ENCODE peak calls at places on chromosomes 11 and 22, in four cellular contexts. One of them, this sample, is unnamed.

GRCh38 chr11:100706179-100706578 is 19.1 kb downstream of the ARHGAP42 start:
- DNase-seq in activated CD8-positive, alpha-beta memory T cell treated with anti-CD3 and anti-CD28 coated beads, Interleukin-2, amount 50 U/mL, for 4 hours: no peak
- DNase-seq in activated CD4-positive, alpha-beta T cell treated with anti-CD3 and anti-CD28 coated beads, Interleukin-2, amount 50 U/mL, for 1 hour: no peak
- DNase-seq in Kasumi-1: no peak
- DNase-seq in this sample: no peak

GRCh38 chr11:68146010-68146540 is 24.9 kb upstream of the CHKA start:
- DNase-seq in activated CD4-positive, alpha-beta T cell treated with anti-CD3 and anti-CD28 coated beads, Interleukin-2, amount 50 U/mL, for 1 hour: no peak
- DNase-seq in Kasumi-1: no peak
- DNase-seq in activated CD8-positive, alpha-beta memory T cell treated with anti-CD3 and anti-CD28 coated beads, Interleukin-2, amount 50 U/mL, for 4 hours: no peak
- DNase-seq in this sample: no peak

GRCh38 chr11:19259487-19260345 is 19.0 kb upstream of the E2F8 start:
- DNase-seq in Kasumi-1: peak; percentile 63
- DNase-seq in activated CD4-positive, alpha-beta T cell treated with anti-CD3 and anti-CD28 coated beads, Interleukin-2, amount 50 U/mL, for 1 hour: peak; percentile 54
- DNase-seq in activated CD8-positive, alpha-beta memory T cell treated with anti-CD3 and anti-CD28 coated beads, Interleukin-2, amount 50 U/mL, for 4 hours: peak; percentile 59
- DNase-seq in this sample: peak; percentile 69

GRCh38 chr11:56624661-56625110 is 10.0 kb upstream of the OR5M1 start:
- DNase-seq in Kasumi-1: peak; percentile 59
- DNase-seq in activated CD4-positive, alpha-beta T cell treated with anti-CD3 and anti-CD28 coated beads, Interleukin-2, amount 50 U/mL, for 1 hour: no peak
- DNase-seq in activated CD8-positive, alpha-beta memory T cell treated with anti-CD3 and anti-CD28 coated beads, Interleukin-2, amount 50 U/mL, for 4 hours: no peak
- DNase-seq in this sample: no peak

GRCh38 chr11:118883368-118884071 is at the start of gene CXCR5:
- DNase-seq in activated CD4-positive, alpha-beta T cell treated with anti-CD3 and anti-CD28 coated beads, Interleukin-2, amount 50 U/mL, for 1 hour: peak; percentile 49
- DNase-seq in activated CD8-positive, alpha-beta memory T cell treated with anti-CD3 and anti-CD28 coated beads, Interleukin-2, amount 50 U/mL, for 4 hours: no peak
- DNase-seq in Kasumi-1: no peak
- DNase-seq in this sample: peak; percentile 91

GRCh38 chr11:75767228-75767572 is 1.4 kb upstream of the DGAT2 start:
- DNase-seq in activated CD4-positive, alpha-beta T cell treated with anti-CD3 and anti-CD28 coated beads, Interleukin-2, amount 50 U/mL, for 1 hour: no peak
- DNase-seq in Kasumi-1: no peak
- DNase-seq in activated CD8-positive, alpha-beta memory T cell treated with anti-CD3 and anti-CD28 coated beads, Interleukin-2, amount 50 U/mL, for 4 hours: no peak
- DNase-seq in this sample: no peak

GRCh38 chr11:134289167-134289566 is 13.0 kb downstream of the GLB1L3 start:
- DNase-seq in activated CD4-positive, alpha-beta T cell treated with anti-CD3 and anti-CD28 coated beads, Interleukin-2, amount 50 U/mL, for 1 hour: no peak
- DNase-seq in activated CD8-positive, alpha-beta memory T cell treated with anti-CD3 and anti-CD28 coated beads, Interleukin-2, amount 50 U/mL, for 4 hours: no peak
- DNase-seq in Kasumi-1: no peak
- DNase-seq in this sample: no peak

GRCh38 chr11:70755410-70756158 is 357.3 kb downstream of the CTTN start:
- DNase-seq in activated CD4-positive, alpha-beta T cell treated with anti-CD3 and anti-CD28 coated beads, Interleukin-2, amount 50 U/mL, for 1 hour: peak; percentile 48
- DNase-seq in Kasumi-1: peak; percentile 44
- DNase-seq in activated CD8-positive, alpha-beta memory T cell treated with anti-CD3 and anti-CD28 coated beads, Interleukin-2, amount 50 U/mL, for 4 hours: peak; percentile 45
- DNase-seq in this sample: peak; percentile 53

GRCh38 chr22:36447634-36448033 is 33.8 kb downstream of the TXN2 start:
- DNase-seq in Kasumi-1: no peak
- DNase-seq in activated CD4-positive, alpha-beta T cell treated with anti-CD3 and anti-CD28 coated beads, Interleukin-2, amount 50 U/mL, for 1 hour: no peak
- DNase-seq in activated CD8-positive, alpha-beta memory T cell treated with anti-CD3 and anti-CD28 coated beads, Interleukin-2, amount 50 U/mL, for 4 hours: no peak
- DNase-seq in this sample: no peak

This sample was measured in B cell.